ENCODE peak calls at places on chromosomes 4 and X, in ten cellular contexts. W is GM12892, C is uterus, K is right lobe of liver, H is esophagus squamous epithelium, I is A549, M is heart left ventricle, Z is vagina, V is ovary, E is body of pancreas. F is an unnamed sample.

GRCh38 chrX:78139160-78140123 is at the start of gene TAF9B:
- DNase-seq in Z (no peak), H (peak), W (peak), K (peak), C (peak), V (peak), M (peak), E (peak), I (peak), F (peak)

GRCh38 chr4:25101836-25102235 is 58.4 kb downstream of the SEPSECS start:
- DNase-seq in H (no peak), C (no peak), W (no peak), I (no peak), V (no peak), E (no peak), Z (peak), K (no peak), M (no peak), F (no peak)

GRCh38 chr4:148787831-148788477 is 345.7 kb upstream of the NR3C2 start:
- DNase-seq in M (no peak), H (no peak), W (no peak), E (no peak), C (no peak), Z (no peak), V (no peak), I (no peak), K (no peak), F (no peak)

GRCh38 chrX:129522184-129523059 is 868 bp downstream of the SMARCA1 start:
- DNase-seq in W (peak), E (peak), K (peak), C (peak), H (no peak), M (peak), I (peak), Z (no peak), V (peak), F (peak)

GRCh38 chr4:71113294-71113693 is 119.8 kb downstream of the DCK start:
- DNase-seq in Z (no peak), H (no peak), V (no peak), C (no peak), M (no peak), E (peak), K (no peak), I (peak), W (no peak), F (no peak)

GRCh38 chrX:112636951-112637541 is 42.7 kb downstream of the LHFPL1 start:
- DNase-seq in Z (no peak), M (no peak), W (no peak), I (no peak), E (no peak), C (no peak), V (no peak), H (no peak), K (no peak), F (no peak)

GRCh38 chr4:47278631-47279030 is 184.9 kb downstream of the COMMD8 start:
- DNase-seq in C (no peak), K (no peak), M (no peak), I (no peak), W (no peak), Z (no peak), E (no peak), H (no peak), V (no peak), F (no peak)

GRCh38 chr4:165378398-165378762 is 428 bp upstream of the CPE start:
- DNase-seq in E (no peak), M (no peak), C (no peak), K (no peak), I (no peak), V (no peak), Z (no peak), W (no peak), H (no peak), F (no peak)

GRCh38 chr4:166924456-166924855 is 309.8 kb downstream of the SPOCK3 start:
- DNase-seq in Z (no peak), H (no peak), K (no peak), E (no peak), M (no peak), I (peak), V (no peak), C (no peak), W (no peak), F (no peak)

GRCh38 chr4:6389426-6389825 is 83.0 kb downstream of the PPP2R2C start:
- DNase-seq in Z (no peak), E (no peak), I (no peak), H (no peak), W (no peak), C (no peak), V (no peak), K (no peak), M (no peak), F (no peak)

GRCh38 chrX:42869011-42869410 is 91.0 kb upstream of the PPP1R2C start:
- DNase-seq in W (no peak), V (no peak), I (no peak), M (no peak), C (no peak), E (no peak), H (no peak), Z (no peak), K (no peak), F (no peak)

GRCh38 chrX:85309717-85310116 is 65.9 kb downstream of the ZNF711 start:
- DNase-seq in Z (no peak), K (no peak), C (no peak), E (no peak), W (no peak), I (peak), M (no peak), V (no peak), H (no peak), F (no peak)

GRCh38 chr4:113446019-113446418 is 315.5 kb downstream of the CAMK2D start:
- DNase-seq in H (no peak), E (no peak), W (no peak), I (peak), C (no peak), Z (no peak), K (no peak), M (no peak), V (no peak), F (no peak)

GRCh38 chr4:107196312-107196711 is 160.2 kb upstream of the DKK2 start:
- DNase-seq in E (no peak), V (no peak), Z (no peak), W (no peak), M (no peak), H (no peak), K (no peak), I (no peak), C (no peak), F (no peak)

GRCh38 chrX:17242470-17242869 is 132.5 kb upstream of the NHS start:
- DNase-seq in K (peak), H (no peak), M (peak), W (no peak), V (no peak), Z (no peak), C (peak), E (peak), I (peak), F (no peak)

GRCh38 chrX:21666679-21667078 is 8.5 kb upstream of the KLHL34 start:
- DNase-seq in I (no peak), K (no peak), Z (no peak), V (no peak), E (no peak), C (no peak), H (no peak), M (no peak), W (no peak), F (no peak)

GRCh38 chr4:41256740-41257256 is at the start of gene UCHL1:
- DNase-seq in K (no peak), M (peak), I (peak), Z (no peak), W (peak), E (peak), V (peak), C (no peak), H (no peak), F (peak)

GRCh38 chr4:41257901-41258300 is 1.2 kb downstream of the UCHL1 start:
- DNase-seq in V (no peak), H (no peak), E (no peak), Z (no peak), I (no peak), W (no peak), M (no peak), K (no peak), C (no peak), F (no peak)

GRCh38 chr4:41257257-41257900 is 651 bp downstream of the UCHL1 start:
- DNase-seq in C (no peak), V (peak), K (peak), H (no peak), E (peak), W (peak), M (peak), I (peak), Z (no peak), F (peak)

GRCh38 chr4:41260315-41260714 is 3.6 kb downstream of the UCHL1 start:
- DNase-seq in E (no peak), M (no peak), V (no peak), W (no peak), I (no peak), K (no peak), Z (no peak), H (no peak), C (no peak), F (no peak)

DNA sequence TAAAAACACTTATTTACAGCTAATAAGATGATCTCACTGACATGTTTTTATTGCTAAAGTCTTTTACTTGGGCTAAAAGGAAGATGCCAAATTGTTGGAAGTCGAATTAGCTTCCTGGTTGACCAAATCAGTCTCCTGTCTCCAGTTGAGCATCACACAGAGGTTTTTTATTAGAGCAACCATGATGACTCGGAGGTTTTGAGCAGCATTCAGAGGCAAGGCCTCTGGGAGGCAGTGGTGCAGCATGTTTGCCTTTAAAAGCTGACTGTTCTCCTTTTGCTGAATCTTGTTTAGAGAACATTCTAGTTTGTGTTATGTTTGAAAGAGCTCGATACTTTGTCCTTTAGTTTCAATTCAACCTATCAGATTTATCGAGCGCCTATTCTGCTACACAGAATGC is 2.1 kb downstream of the UCHL1 start:
- DNase-seq in I (peak), C (no peak), H (no peak), E (peak), K (no peak), V (peak), W (no peak), M (no peak), Z (no peak), F (no peak)
- TF ChIP-seq POLR2A in I (no peak), C (no peak), H (no peak), E (no peak), K (no peak), V (no peak), W (no peak), M (no peak), Z (no peak), F (no peak)

DNA sequence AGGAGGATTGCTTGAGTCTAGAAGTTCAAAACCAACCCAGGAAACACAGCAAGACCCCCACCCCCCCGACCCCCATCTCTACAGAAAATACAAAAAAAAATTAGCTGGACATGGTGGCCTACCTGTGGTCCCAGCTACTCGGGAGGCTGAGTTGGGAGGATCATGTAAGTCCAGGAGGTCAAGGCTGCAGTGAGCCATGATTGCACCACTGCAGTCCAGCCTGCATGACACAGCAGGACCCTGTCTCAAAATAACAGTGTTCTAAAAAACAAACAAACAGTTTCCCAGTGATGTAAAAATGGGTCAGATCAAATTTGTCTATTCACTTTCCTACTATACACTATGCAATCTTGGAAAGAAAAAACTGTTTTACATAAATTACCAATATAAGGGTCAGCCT is 2.0 kb upstream of the CBR4 start:
- DNase-seq in H (no peak), Z (no peak), K (no peak), M (no peak), W (no peak), V (no peak), C (no peak), E (no peak), I (no peak), F (no peak)
- TF ChIP-seq POLR2A in H (no peak), Z (no peak), K (no peak), M (no peak), W (no peak), V (no peak), C (no peak), E (no peak), I (no peak), F (no peak)

GRCh38 chr4:1043658-1044468 is 32.4 kb downstream of the FGFRL1 start:
- DNase-seq in W (peak), V (peak), H (no peak), M (peak), E (peak), Z (no peak), I (peak), K (peak), C (peak), F (peak)
- TF ChIP-seq POLR2A in W (no peak), V (no peak), H (no peak), M (no peak), E (no peak), Z (no peak), I (no peak), K (no peak), C (no peak), F (peak)

GRCh38 chr4:2825184-2825506 is 18.5 kb upstream of the ADD1 start:
- DNase-seq in I (no peak), E (no peak), K (no peak), M (no peak), W (peak), V (peak), C (no peak), H (no peak), Z (no peak), F (no peak)
- TF ChIP-seq POLR2A in I (no peak), E (no peak), K (no peak), M (no peak), W (no peak), V (no peak), C (no peak), H (no peak), Z (no peak), F (no peak)

DNA sequence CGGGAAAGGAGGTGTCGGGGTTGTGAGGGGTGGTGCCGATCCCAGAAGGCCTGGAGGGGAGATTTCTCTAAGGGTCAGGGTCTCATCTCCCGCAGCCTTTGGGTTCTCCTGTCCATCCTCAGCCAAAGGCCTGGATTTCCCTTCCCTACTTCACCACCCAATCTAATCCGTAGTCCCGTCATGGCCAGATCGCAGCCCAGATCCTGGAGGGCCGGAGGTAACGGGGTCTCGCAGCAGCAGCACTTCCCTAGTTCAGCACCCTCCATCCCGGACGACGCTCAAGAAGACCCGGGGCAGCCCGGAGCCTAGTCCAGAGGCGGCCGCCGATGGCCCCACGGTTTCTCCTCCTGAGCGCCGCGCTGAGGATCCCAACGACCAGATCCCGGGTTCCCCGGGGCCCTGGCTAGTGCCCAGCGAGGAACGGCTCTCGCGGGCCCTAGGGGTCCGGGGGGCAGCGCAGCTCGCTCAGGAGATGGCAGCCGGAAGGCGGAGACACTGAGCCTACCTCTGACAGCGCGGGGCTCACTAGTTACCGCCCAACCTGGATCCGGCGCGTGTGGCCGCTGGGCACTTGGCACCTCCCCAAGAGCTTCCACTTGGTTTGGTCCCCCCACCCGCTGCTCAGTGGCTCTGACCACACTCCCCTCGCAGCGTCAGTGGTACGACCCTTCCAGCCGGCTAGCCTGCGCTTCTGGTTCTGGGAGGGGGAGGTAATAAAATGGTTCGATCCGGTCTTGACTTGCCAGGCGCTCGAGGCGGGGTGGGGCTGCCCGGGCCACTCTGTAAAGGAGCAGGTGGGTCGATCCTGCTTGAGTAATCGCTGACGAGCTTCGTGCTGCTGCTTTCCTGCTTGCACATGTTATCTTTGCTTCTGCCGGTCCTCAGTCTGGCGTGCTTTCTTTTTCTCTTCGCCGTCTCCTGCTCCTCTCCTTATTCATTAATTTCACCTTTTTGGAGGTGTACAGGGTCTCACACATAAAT is 3.6 kb downstream of the MAGIX start:
- DNase-seq in K (peak), M (peak), E (peak), C (peak), V (peak), I (no peak), H (peak), Z (no peak), W (no peak), F (no peak)
- TF ChIP-seq POLR2A in K (no peak), M (peak), E (peak), C (no peak), V (no peak), I (no peak), H (peak), Z (no peak), W (no peak), F (no peak)

GRCh38 chrX:47585273-47585672 is 3.0 kb downstream of the TIMP1 start:
- DNase-seq in V (no peak), M (no peak), C (no peak), I (no peak), W (no peak), K (no peak), E (no peak), H (no peak), Z (peak), F (no peak)

GRCh38 chrX:47587091-47587891 is 5.1 kb downstream of the TIMP1 start:
- DNase-seq in Z (no peak), E (no peak), K (no peak), C (no peak), H (no peak), M (no peak), W (no peak), I (no peak), V (no peak), F (no peak)

GRCh38 chrX:47586043-47586787 is 4.0 kb downstream of the TIMP1 start:
- DNase-seq in H (no peak), E (no peak), M (no peak), Z (peak), I (no peak), V (no peak), W (no peak), C (no peak), K (no peak), F (no peak)

GRCh38 chrX:47583240-47583861 is 1.1 kb downstream of the TIMP1 start:
- DNase-seq in V (no peak), H (no peak), K (no peak), I (no peak), W (no peak), Z (no peak), E (no peak), M (no peak), C (no peak), F (no peak)

DNA sequence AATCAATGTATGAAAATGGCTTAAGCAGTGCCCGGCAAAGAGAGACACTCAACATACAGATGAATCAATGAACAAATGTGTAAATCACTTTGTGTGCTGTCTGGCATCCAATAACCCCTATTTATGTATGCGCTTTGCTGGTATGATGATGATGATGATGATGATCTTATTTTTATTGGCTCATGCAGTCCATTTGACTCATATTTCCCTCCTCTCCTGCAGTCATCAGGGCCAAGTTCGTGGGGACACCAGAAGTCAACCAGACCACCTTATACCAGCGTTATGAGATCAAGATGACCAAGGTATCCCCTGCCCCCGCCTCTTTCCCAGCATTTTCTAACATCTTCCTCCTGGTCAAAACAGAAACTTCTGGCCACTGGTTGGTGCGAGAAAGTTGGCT is 2.5 kb downstream of the TIMP1 start:
- DNase-seq in K (no peak), E (no peak), C (no peak), W (no peak), M (no peak), I (no peak), V (no peak), Z (no peak), H (no peak), F (no peak)
- TF ChIP-seq POLR2A in K (no peak), E (no peak), C (no peak), W (no peak), M (no peak), I (no peak), V (no peak), Z (no peak), H (no peak), F (no peak)

DNA sequence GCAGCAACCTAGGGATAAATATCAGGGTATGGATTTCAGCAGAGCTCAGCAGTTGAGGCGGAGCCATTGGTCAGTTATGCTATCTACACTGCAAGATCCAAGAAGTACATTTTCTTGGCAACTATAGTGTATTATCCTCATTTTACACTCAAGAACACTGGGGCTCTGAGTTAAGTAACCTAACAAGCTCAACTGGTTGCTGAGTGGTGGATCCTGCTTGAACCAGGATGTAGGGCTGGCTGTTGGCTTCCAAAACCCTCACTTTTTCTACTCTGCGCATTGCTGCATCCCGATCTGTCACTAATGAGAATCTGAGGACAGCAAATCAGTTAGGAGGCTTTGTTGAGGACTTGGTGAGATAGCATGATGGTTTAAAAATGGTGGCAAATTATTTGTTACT is 1.5 kb upstream of the SCARB2 start:
- DNase-seq in Z (no peak), H (no peak), M (no peak), C (no peak), I (no peak), W (no peak), K (no peak), E (no peak), V (no peak), F (no peak)
- TF ChIP-seq POLR2A in Z (no peak), H (no peak), M (no peak), C (no peak), I (no peak), W (no peak), K (no peak), E (no peak), V (no peak), F (no peak)

F was measured in H54.